ENCODE peak calls at places on chromosomes 11 and 22, in five cellular contexts. Z is MCF 10A; U is stimulated activated naive CD8-positive, alpha-beta T cell treated with anti-CD3 and anti-CD28 coated beads, Interleukin-15, amount 100 ng/mL, for 72 hours; A is GM04504; M is endothelial cell. R is an unnamed sample.

GRCh38 chr11:62854825-62855570 is 15.6 kb upstream of the WDR74 start:
- DNase-seq in Z (no peak), U (no peak), A (no peak), M (no peak), R (no peak)

GRCh38 chr11:20274031-20274430 is 89.5 kb upstream of the HTATIP2 start:
- DNase-seq in Z (no peak), U (no peak), A (no peak), M (no peak), R (peak; percentile 23)

GRCh38 chr22:27597703-27598444 is 203.7 kb downstream of the MN1 start:
- DNase-seq in Z (peak; percentile 51), U (no peak), A (peak; percentile 4), M (no peak), R (no peak)

GRCh38 chr22:24592144-24592845 is 578 bp downstream of the LRRC75B start:
- DNase-seq in Z (no peak), U (peak; percentile 24), A (no peak), M (no peak), R (no peak)

GRCh38 chr11:130407978-130408377 is 20.4 kb downstream of the ADAMTS8 start:
- DNase-seq in Z (peak; percentile 94), U (no peak), A (peak; percentile 92), M (no peak), R (no peak)

GRCh38 chr22:40747361-40747760 is 68.1 kb downstream of the MCHR1 start:
- DNase-seq in Z (no peak), U (no peak), A (no peak), M (no peak), R (no peak)

GRCh38 chr11:116224154-116224888 is 548.5 kb downstream of the BUD13 start:
- DNase-seq in Z (peak; percentile 14), U (peak; percentile 19), A (peak; percentile 2), M (peak; percentile 63), R (peak; percentile 69)

GRCh38 chr11:114317738-114318137 is 21.5 kb downstream of the NNMT start:
- DNase-seq in Z (peak; percentile 59), U (no peak), A (no peak), M (peak; percentile 56), R (peak; percentile 24)

GRCh38 chr11:12807621-12808020 is 133.4 kb downstream of the TEAD1 start:
- DNase-seq in Z (no peak), U (no peak), A (no peak), M (no peak), R (peak; percentile 71)

GRCh38 chr11:78031629-78032028 is 8.6 kb upstream of the KCTD14 start:
- DNase-seq in Z (no peak), U (no peak), A (no peak), M (no peak), R (no peak)

GRCh38 chr22:46659059-46659790 is 39.0 kb downstream of the GRAMD4 start:
- DNase-seq in Z (no peak), U (no peak), A (no peak), M (no peak), R (no peak)

GRCh38 chr11:3807856-3808845 is at the start of gene PGAP2:
- DNase-seq in Z (peak; percentile 77), U (peak; percentile 60), A (no peak), M (peak; percentile 75), R (peak; percentile 75)